ENCODE peak calls at places on chromosome 4, in eight cellular contexts. M is GM23248, I is MM.1S, Z is HCT116, C is PC-3, T is GM23338, U is hepatocyte, A is OCI-LY7. N is an unnamed sample.

GRCh38 chr4:112234952-112235609 is 3.5 kb downstream of the AP1AR start:
- DNase-seq in M (peak; percentile 94), I (peak; percentile 69), Z (peak; percentile 63), C (peak; percentile 81), T (peak; percentile 81), U (peak; percentile 85), A (peak; percentile 73), N (peak; percentile 67)

GRCh38 chr4:29553842-29554241 is 1166.3 kb upstream of the PCDH7 start:
- DNase-seq in M (no peak), I (no peak), Z (peak; percentile 7), C (peak; percentile 75), T (no peak), U (no peak), A (no peak), N (no peak)

GRCh38 chr4:185031611-185032010 is 13.3 kb downstream of the HELT start:
- DNase-seq in M (no peak), I (no peak), Z (no peak), C (no peak), T (no peak), U (no peak), A (no peak), N (no peak)

GRCh38 chr4:126495163-126495752 is 1137.5 kb upstream of the INTU start:
- DNase-seq in M (no peak), I (no peak), Z (no peak), C (no peak), T (no peak), U (no peak), A (no peak), N (no peak)

GRCh38 chr4:94277539-94277938 is 65.1 kb downstream of the HPGDS start:
- DNase-seq in M (no peak), I (no peak), Z (no peak), C (no peak), T (no peak), U (no peak), A (no peak), N (no peak)

GRCh38 chr4:2806392-2807355 is 13.8 kb downstream of the SH3BP2 start:
- DNase-seq in M (peak; percentile 80), I (no peak), Z (no peak), C (no peak), T (no peak), U (no peak), A (no peak), N (no peak)

GRCh38 chr4:35106091-35106734 is 1138.1 kb downstream of the ARAP2 start:
- DNase-seq in M (no peak), I (no peak), Z (no peak), C (peak; percentile 17), T (no peak), U (no peak), A (no peak), N (no peak)

GRCh38 chr4:8341691-8342090 is 72.1 kb downstream of the HTRA3 start:
- DNase-seq in M (no peak), I (no peak), Z (no peak), C (no peak), T (no peak), U (no peak), A (no peak), N (no peak)

GRCh38 chr4:24664956-24665355 is 80.6 kb upstream of the DHX15 start:
- DNase-seq in M (peak; percentile 56), I (no peak), Z (no peak), C (no peak), T (no peak), U (no peak), A (no peak), N (no peak)

GRCh38 chr4:82500106-82500738 is 61.6 kb downstream of the TMEM150C start:
- DNase-seq in M (peak; percentile 64), I (no peak), Z (no peak), C (no peak), T (no peak), U (no peak), A (no peak), N (no peak)

GRCh38 chr4:73446336-73446938 is 10.4 kb downstream of the AFP start:
- DNase-seq in M (peak; percentile 77), I (peak; percentile 75), Z (peak; percentile 48), C (peak; percentile 83), T (peak; percentile 81), U (peak; percentile 72), A (peak; percentile 78), N (peak; percentile 69)

GRCh38 chr4:102438873-102439614 is 62.1 kb upstream of the NFKB1 start:
- DNase-seq in M (peak; percentile 92), I (no peak), Z (no peak), C (peak; percentile 78), T (peak; percentile 43), U (peak; percentile 72), A (no peak), N (no peak)
- TF ChIP-seq EZH2phosphoT487 in M (no peak), I (no peak), Z (no peak), C (no peak), T (no peak), U (no peak), A (no peak), N (no peak)

DNA sequence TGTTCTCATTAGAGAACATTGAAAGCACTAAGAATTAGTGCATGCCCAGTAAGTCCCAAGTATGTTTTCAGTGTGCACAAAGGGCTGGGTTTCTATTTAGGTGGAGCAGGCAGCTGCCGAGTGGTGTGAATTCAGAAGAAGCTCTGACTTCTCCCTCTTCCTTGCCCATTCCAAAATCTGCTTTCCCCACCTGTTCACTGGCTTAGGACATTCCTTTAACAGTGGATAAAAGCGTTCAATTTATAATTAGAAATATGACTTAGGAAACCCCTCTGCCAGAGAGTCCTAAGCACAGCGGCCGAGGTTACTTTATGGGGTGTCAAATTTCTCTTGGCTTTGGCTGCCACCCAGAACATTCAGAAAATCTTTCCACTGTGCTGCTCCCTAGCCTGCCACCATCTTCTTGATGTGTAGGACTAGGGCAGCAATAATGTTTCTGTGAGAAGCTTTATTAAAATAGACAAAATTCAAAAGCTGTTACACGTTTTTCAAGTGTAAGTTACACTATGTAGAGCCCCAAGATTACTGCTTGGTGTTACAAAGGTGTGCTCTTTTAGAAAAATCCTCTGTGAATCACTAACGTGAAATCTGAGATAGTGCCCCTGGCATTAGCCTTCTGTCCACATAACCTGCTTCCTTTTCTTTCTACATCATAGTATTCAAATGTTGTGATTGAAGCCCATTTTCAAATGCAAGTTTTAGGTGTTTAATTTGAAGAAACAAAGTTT is 191.6 kb upstream of the ANKRD50 start:
- DNase-seq in M (peak; percentile 66), I (no peak), Z (peak; percentile 47), C (peak; percentile 71), T (peak; percentile 29), U (peak; percentile 26), A (no peak), N (peak; percentile 5)
- TF ChIP-seq EZH2phosphoT487 in M (no peak), I (no peak), Z (no peak), C (no peak), T (no peak), U (no peak), A (no peak), N (no peak)

DNA sequence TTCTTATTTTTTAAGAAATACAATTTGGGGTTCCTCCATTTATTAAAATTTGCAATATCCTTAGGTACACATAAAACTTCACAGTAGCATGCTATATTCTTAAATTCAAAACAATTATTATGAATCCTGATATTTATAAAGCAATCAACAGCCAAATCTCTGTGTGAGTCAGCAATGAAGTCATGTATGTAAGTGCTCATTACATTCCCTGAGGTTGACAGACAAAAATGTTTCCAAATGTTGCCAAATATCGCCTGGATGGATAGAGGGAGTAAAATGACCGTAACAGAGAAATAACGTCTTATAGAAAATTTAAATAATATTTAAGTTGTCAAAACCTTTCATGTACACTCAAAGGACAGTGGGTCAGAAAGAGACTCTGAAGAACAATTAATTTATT is 220.0 kb downstream of the PCDH18 start:
- DNase-seq in M (peak; percentile 58), I (no peak), Z (no peak), C (peak; percentile 26), T (no peak), U (no peak), A (no peak), N (no peak)
- TF ChIP-seq EZH2phosphoT487 in M (no peak), I (no peak), Z (no peak), C (no peak), T (no peak), U (no peak), A (no peak), N (no peak)

GRCh38 chr4:150150545-150151156 is 72.4 kb downstream of the DCLK2 start:
- DNase-seq in M (no peak), I (no peak), Z (no peak), C (no peak), T (no peak), U (no peak), A (no peak), N (peak; percentile 7)
- TF ChIP-seq EZH2phosphoT487 in M (no peak), I (no peak), Z (no peak), C (no peak), T (no peak), U (no peak), A (no peak), N (no peak)

GRCh38 chr4:45482346-45482745 is 641.5 kb downstream of the GABRG1 start:
- DNase-seq in M (no peak), I (no peak), Z (no peak), C (no peak), T (no peak), U (no peak), A (no peak), N (no peak)

DNA sequence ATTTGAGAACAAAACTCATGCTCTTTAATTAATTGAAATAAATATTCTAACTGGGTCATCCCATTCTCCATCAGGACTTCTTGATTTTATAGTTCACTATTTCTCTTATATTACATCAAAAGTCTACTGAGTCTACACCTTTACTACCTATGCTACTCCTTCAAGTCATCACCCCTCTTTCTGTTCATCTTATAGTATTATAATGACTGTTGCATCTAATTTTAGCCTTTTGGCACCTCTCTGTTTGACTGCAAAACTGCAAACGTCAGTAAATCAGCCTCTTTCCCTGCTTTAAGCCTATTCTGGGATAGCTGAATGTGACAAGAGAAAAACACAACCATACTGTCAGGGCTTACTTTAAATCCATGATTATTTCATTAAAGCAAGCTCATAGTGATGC is 639.1 kb downstream of the GABRG1 start:
- DNase-seq in M (no peak), I (no peak), Z (no peak), C (no peak), T (no peak), U (no peak), A (no peak), N (no peak)
- TF ChIP-seq EZH2phosphoT487 in M (no peak), I (no peak), Z (no peak), C (no peak), T (no peak), U (no peak), A (no peak), N (no peak)

DNA sequence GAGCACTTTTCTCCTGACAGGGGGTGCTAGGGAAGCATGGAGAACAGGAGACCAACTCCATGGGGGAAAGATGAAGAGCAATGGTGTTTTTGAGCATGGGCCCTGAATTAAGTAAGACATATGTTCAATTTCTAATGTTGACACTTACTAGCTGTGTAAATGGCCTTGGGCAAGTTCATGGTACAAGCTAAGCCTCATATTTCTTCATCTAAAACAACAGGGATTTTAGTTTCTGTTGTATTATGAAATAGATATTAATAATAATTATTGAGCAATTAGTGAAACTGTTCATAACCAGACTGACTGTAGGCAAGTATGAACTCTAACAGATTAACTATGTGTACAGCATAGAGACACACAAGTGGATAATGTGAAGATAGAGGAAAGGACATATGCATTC is 515.0 kb upstream of the FAT1 start:
- DNase-seq in M (no peak), I (no peak), Z (no peak), C (no peak), T (no peak), U (no peak), A (no peak), N (no peak)
- TF ChIP-seq EZH2phosphoT487 in M (no peak), I (no peak), Z (no peak), C (no peak), T (no peak), U (no peak), A (no peak), N (no peak)

GRCh38 chr4:114519368-114519767 is 79.2 kb upstream of the UGT8 start:
- DNase-seq in M (no peak), I (no peak), Z (no peak), C (no peak), T (no peak), U (no peak), A (no peak), N (peak; percentile 10)
- TF ChIP-seq EZH2phosphoT487 in M (no peak), I (no peak), Z (no peak), C (no peak), T (no peak), U (no peak), A (no peak), N (no peak)

N was measured in neural progenitor cell.